ENCODE peak calls at places on chromosomes 12 and 14, in nine cellular contexts. M is transverse colon; O is HS-27A; B is caudate nucleus; I is posterior cingulate gyrus; U is EL; N is activated T-cell treated with anti-CD3 and anti-CD28 coated beads for 1 hour; Q is NCI-H1092; W is Jurkat, Clone E6-1. X is an unnamed sample.

GRCh38 chr14:104521816-104522745 is 57.5 kb upstream of the C14orf180 start:
- DNase-seq in B (no peak), I (no peak), W (no peak), N (no peak), M (no peak), U (no peak), O (no peak), Q (no peak), X (no peak)

GRCh38 chr14:71650187-71650586 is 282.0 kb upstream of the RGS6 start:
- DNase-seq in Q (no peak), M (no peak), O (no peak), N (no peak), I (no peak), U (no peak), B (no peak), W (no peak), X (no peak)

GRCh38 chr14:75969126-75969525 is 12.7 kb downstream of the TGFB3 start:
- DNase-seq in W (no peak), Q (no peak), U (no peak), M (no peak), I (no peak), O (no peak), B (no peak), N (no peak), X (peak; percentile 47)

GRCh38 chr14:53881161-53881846 is 75.3 kb downstream of the BMP4 start:
- DNase-seq in B (no peak), N (no peak), M (no peak), U (peak; percentile 73), O (peak; percentile 83), Q (no peak), I (no peak), W (no peak), X (no peak)

GRCh38 chr12:121776190-121777098 is 17.0 kb downstream of the RHOF start:
- DNase-seq in W (no peak), N (peak; percentile 98), Q (no peak), I (peak; percentile 74), B (peak; percentile 41), O (no peak), U (peak; percentile 61), M (peak; percentile 89), X (no peak)

GRCh38 chr12:53840316-53840715 is 88.5 kb upstream of the CISTR start:
- DNase-seq in I (no peak), N (no peak), O (no peak), U (no peak), B (no peak), Q (no peak), W (no peak), M (no peak), X (no peak)

GRCh38 chr12:106889326-106889725 is 66.4 kb upstream of the TMEM263 start:
- DNase-seq in B (no peak), W (no peak), I (no peak), N (no peak), U (no peak), M (no peak), Q (no peak), O (no peak), X (no peak)

GRCh38 chr12:14961466-14962155 is at the start of gene ARHGDIB:
- DNase-seq in U (peak; percentile 47), B (no peak), W (peak; percentile 99), I (no peak), O (no peak), N (peak; percentile 59), M (peak; percentile 58), Q (no peak), X (no peak)

GRCh38 chr12:38889297-38889815 is 16.0 kb downstream of the CPNE8 start:
- DNase-seq in O (no peak), U (no peak), N (no peak), Q (no peak), W (no peak), B (no peak), I (no peak), M (no peak), X (no peak)

GRCh38 chr14:67495827-67496226 is 7.3 kb upstream of the TMEM229B start:
- DNase-seq in Q (no peak), N (no peak), B (no peak), O (no peak), M (no peak), I (no peak), U (no peak), W (no peak), X (no peak)